ENCODE peak calls at places on chromosomes 3 and 15, in five cellular contexts. V is germinal center, Z is T-helper 17 cell, S is T-cell, R is ovary. Y is an unnamed sample.

GRCh38 chr3:146222204-146223046 is 28.5 kb downstream of the PLSCR4 start:
- DNase-seq in V (no peak), Z (no peak), S (no peak), R (no peak), Y (no peak)

GRCh38 chr3:194482196-194482593 is 4.6 kb downstream of the ATP13A3 start:
- DNase-seq in V (no peak), Z (no peak), S (no peak), R (no peak), Y (no peak)

GRCh38 chr3:15171096-15171495 is 35.0 kb upstream of the CAPN7 start:
- DNase-seq in V (no peak), Z (no peak), S (no peak), R (no peak), Y (no peak)

GRCh38 chr3:94175677-94176076 is 112.8 kb downstream of the NSUN3 start:
- DNase-seq in V (no peak), Z (no peak), S (no peak), R (no peak), Y (no peak)

GRCh38 chr15:51692154-51692553 is 10.9 kb downstream of the SCG3 start:
- DNase-seq in V (no peak), Z (no peak), S (no peak), R (no peak), Y (no peak)

GRCh38 chr3:165852150-165852549 is 14.9 kb upstream of the BCHE start:
- DNase-seq in V (no peak), Z (no peak), S (no peak), R (no peak), Y (no peak)

GRCh38 chr3:123111640-123112039 is 44.8 kb downstream of the PDIA5 start:
- DNase-seq in V (peak), Z (no peak), S (no peak), R (no peak), Y (no peak)

GRCh38 chr3:178795349-178795748 is 259.1 kb downstream of the KCNMB2 start:
- DNase-seq in V (no peak), Z (no peak), S (no peak), R (no peak), Y (no peak)

GRCh38 chr15:85142324-85142723 is 160.7 kb downstream of the PDE8A start:
- DNase-seq in V (no peak), Z (no peak), S (no peak), R (no peak), Y (no peak)

GRCh38 chr3:30637310-30638227 is 31.2 kb downstream of the TGFBR2 start:
- DNase-seq in V (no peak), Z (no peak), S (no peak), R (no peak), Y (no peak)

GRCh38 chr3:177144922-177145321 is 52.4 kb downstream of the TBL1XR1 start:
- DNase-seq in V (peak), Z (no peak), S (peak), R (no peak), Y (no peak)

GRCh38 chr15:46408312-46408711 is 773.5 kb downstream of the SQOR start:
- DNase-seq in V (no peak), Z (no peak), S (no peak), R (no peak), Y (no peak)